ENCODE peak calls at places on chromosomes 12 and 14, in four cellular contexts. One of them, this sample, is unnamed.

GRCh38 chr12:79827484-79827883 is 107.4 kb downstream of the PPP1R12A start:
- DNase-seq in uterus: no peak
- DNase-seq in activated CD4-positive, alpha-beta T cell treated with anti-CD3 and anti-CD28 coated beads, Interleukin-2, amount 50 U/mL, for 24 hours: no peak
- DNase-seq in Ammon's horn: no peak
- DNase-seq in this sample: no peak

GRCh38 chr12:30533518-30533917 is 162.2 kb downstream of the IPO8 start:
- DNase-seq in uterus: no peak
- DNase-seq in activated CD4-positive, alpha-beta T cell treated with anti-CD3 and anti-CD28 coated beads, Interleukin-2, amount 50 U/mL, for 24 hours: no peak
- DNase-seq in Ammon's horn: no peak
- DNase-seq in this sample: no peak

GRCh38 chr14:36346052-36346451 is 25.6 kb upstream of the MBIP start:
- DNase-seq in uterus: no peak
- DNase-seq in activated CD4-positive, alpha-beta T cell treated with anti-CD3 and anti-CD28 coated beads, Interleukin-2, amount 50 U/mL, for 24 hours: no peak
- DNase-seq in Ammon's horn: no peak
- DNase-seq in this sample: no peak

GRCh38 chr14:94599656-94600004 is 12.6 kb upstream of the SERPINA3 start:
- DNase-seq in uterus: no peak
- DNase-seq in activated CD4-positive, alpha-beta T cell treated with anti-CD3 and anti-CD28 coated beads, Interleukin-2, amount 50 U/mL, for 24 hours: no peak
- DNase-seq in Ammon's horn: no peak
- DNase-seq in this sample: no peak

GRCh38 chr12:46451276-46452021 is 78.9 kb upstream of the SLC38A2 start:
- DNase-seq in uterus: no peak
- DNase-seq in activated CD4-positive, alpha-beta T cell treated with anti-CD3 and anti-CD28 coated beads, Interleukin-2, amount 50 U/mL, for 24 hours: no peak
- DNase-seq in Ammon's horn: no peak
- DNase-seq in this sample: no peak

GRCh38 chr12:52020539-52021336 is 14.0 kb downstream of the TAMALIN start:
- DNase-seq in uterus: no peak
- DNase-seq in activated CD4-positive, alpha-beta T cell treated with anti-CD3 and anti-CD28 coated beads, Interleukin-2, amount 50 U/mL, for 24 hours: no peak
- DNase-seq in Ammon's horn: peak; percentile 67
- DNase-seq in this sample: peak; percentile 58

GRCh38 chr12:108772247-108772646 is 40.9 kb upstream of the CORO1C start:
- DNase-seq in uterus: no peak
- DNase-seq in activated CD4-positive, alpha-beta T cell treated with anti-CD3 and anti-CD28 coated beads, Interleukin-2, amount 50 U/mL, for 24 hours: no peak
- DNase-seq in Ammon's horn: no peak
- DNase-seq in this sample: no peak

GRCh38 chr14:53124778-53125177 is 28.3 kb downstream of the DDHD1 start:
- DNase-seq in uterus: no peak
- DNase-seq in activated CD4-positive, alpha-beta T cell treated with anti-CD3 and anti-CD28 coated beads, Interleukin-2, amount 50 U/mL, for 24 hours: no peak
- DNase-seq in Ammon's horn: no peak
- DNase-seq in this sample: no peak

GRCh38 chr12:43675048-43675904 is 83.3 kb downstream of the PUS7L start:
- DNase-seq in uterus: no peak
- DNase-seq in activated CD4-positive, alpha-beta T cell treated with anti-CD3 and anti-CD28 coated beads, Interleukin-2, amount 50 U/mL, for 24 hours: no peak
- DNase-seq in Ammon's horn: no peak
- DNase-seq in this sample: no peak

GRCh38 chr12:45644521-45644920 is 85.0 kb upstream of the ARID2 start:
- DNase-seq in uterus: no peak
- DNase-seq in activated CD4-positive, alpha-beta T cell treated with anti-CD3 and anti-CD28 coated beads, Interleukin-2, amount 50 U/mL, for 24 hours: no peak
- DNase-seq in Ammon's horn: peak; percentile 17
- DNase-seq in this sample: peak; percentile 9

GRCh38 chr12:108806921-108807320 is 50.5 kb downstream of the SSH1 start:
- DNase-seq in uterus: no peak
- DNase-seq in activated CD4-positive, alpha-beta T cell treated with anti-CD3 and anti-CD28 coated beads, Interleukin-2, amount 50 U/mL, for 24 hours: no peak
- DNase-seq in Ammon's horn: no peak
- DNase-seq in this sample: no peak

GRCh38 chr12:67534671-67535070 is 113.9 kb upstream of the DYRK2 start:
- DNase-seq in uterus: peak; percentile 32
- DNase-seq in activated CD4-positive, alpha-beta T cell treated with anti-CD3 and anti-CD28 coated beads, Interleukin-2, amount 50 U/mL, for 24 hours: no peak
- DNase-seq in Ammon's horn: no peak
- DNase-seq in this sample: no peak

GRCh38 chr14:93092606-93093556 is 22.8 kb downstream of the ITPK1 start:
- DNase-seq in uterus: no peak
- DNase-seq in activated CD4-positive, alpha-beta T cell treated with anti-CD3 and anti-CD28 coated beads, Interleukin-2, amount 50 U/mL, for 24 hours: no peak
- DNase-seq in Ammon's horn: no peak
- DNase-seq in this sample: no peak

GRCh38 chr12:88142610-88142991 is 494 bp downstream of the TMTC3 start:
- DNase-seq in uterus: no peak
- DNase-seq in activated CD4-positive, alpha-beta T cell treated with anti-CD3 and anti-CD28 coated beads, Interleukin-2, amount 50 U/mL, for 24 hours: no peak
- DNase-seq in Ammon's horn: no peak
- DNase-seq in this sample: no peak

GRCh38 chr12:1083086-1083887 is 92.3 kb downstream of the ERC1 start:
- DNase-seq in uterus: no peak
- DNase-seq in activated CD4-positive, alpha-beta T cell treated with anti-CD3 and anti-CD28 coated beads, Interleukin-2, amount 50 U/mL, for 24 hours: no peak
- DNase-seq in Ammon's horn: peak; percentile 62
- DNase-seq in this sample: no peak

GRCh38 chr14:52987042-52987441 is 36.2 kb upstream of the FERMT2 start:
- DNase-seq in uterus: no peak
- DNase-seq in activated CD4-positive, alpha-beta T cell treated with anti-CD3 and anti-CD28 coated beads, Interleukin-2, amount 50 U/mL, for 24 hours: no peak
- DNase-seq in Ammon's horn: no peak
- DNase-seq in this sample: no peak

GRCh38 chr14:64761441-64762043 is 57.3 kb downstream of the PLEKHG3 start:
- DNase-seq in uterus: peak; percentile 54
- DNase-seq in activated CD4-positive, alpha-beta T cell treated with anti-CD3 and anti-CD28 coated beads, Interleukin-2, amount 50 U/mL, for 24 hours: no peak
- DNase-seq in Ammon's horn: no peak
- DNase-seq in this sample: no peak

GRCh38 chr12:121626853-121627623 is 708 bp downstream of the ORAI1 start:
- DNase-seq in uterus: peak; percentile 43
- DNase-seq in activated CD4-positive, alpha-beta T cell treated with anti-CD3 and anti-CD28 coated beads, Interleukin-2, amount 50 U/mL, for 24 hours: peak; percentile 81
- DNase-seq in Ammon's horn: peak; percentile 53
- DNase-seq in this sample: peak; percentile 96

GRCh38 chr12:68259318-68259940 is 6.0 kb upstream of the IL22 start:
- DNase-seq in uterus: no peak
- DNase-seq in activated CD4-positive, alpha-beta T cell treated with anti-CD3 and anti-CD28 coated beads, Interleukin-2, amount 50 U/mL, for 24 hours: no peak
- DNase-seq in Ammon's horn: no peak
- DNase-seq in this sample: no peak

GRCh38 chr14:92297818-92298595 is 25.0 kb upstream of the SLC24A4 start:
- DNase-seq in uterus: no peak
- DNase-seq in activated CD4-positive, alpha-beta T cell treated with anti-CD3 and anti-CD28 coated beads, Interleukin-2, amount 50 U/mL, for 24 hours: no peak
- DNase-seq in Ammon's horn: no peak
- DNase-seq in this sample: no peak

GRCh38 chr12:96514328-96514727 is 25.0 kb downstream of the CFAP54 start:
- DNase-seq in uterus: no peak
- DNase-seq in activated CD4-positive, alpha-beta T cell treated with anti-CD3 and anti-CD28 coated beads, Interleukin-2, amount 50 U/mL, for 24 hours: no peak
- DNase-seq in Ammon's horn: no peak
- DNase-seq in this sample: no peak

GRCh38 chr12:106954462-106955376 is 988 bp upstream of the TMEM263 start:
- DNase-seq in uterus: peak; percentile 52
- DNase-seq in activated CD4-positive, alpha-beta T cell treated with anti-CD3 and anti-CD28 coated beads, Interleukin-2, amount 50 U/mL, for 24 hours: peak; percentile 1
- DNase-seq in Ammon's horn: peak; percentile 7
- DNase-seq in this sample: peak; percentile 33

GRCh38 chr12:123752046-123752445 is 10.1 kb upstream of the DNAH10 start:
- DNase-seq in uterus: no peak
- DNase-seq in activated CD4-positive, alpha-beta T cell treated with anti-CD3 and anti-CD28 coated beads, Interleukin-2, amount 50 U/mL, for 24 hours: no peak
- DNase-seq in Ammon's horn: no peak
- DNase-seq in this sample: no peak

GRCh38 chr12:119679490-119679889 is 11.6 kb downstream of the PRKAB1 start:
- DNase-seq in uterus: no peak
- DNase-seq in activated CD4-positive, alpha-beta T cell treated with anti-CD3 and anti-CD28 coated beads, Interleukin-2, amount 50 U/mL, for 24 hours: no peak
- DNase-seq in Ammon's horn: no peak
- DNase-seq in this sample: no peak

GRCh38 chr12:120720234-120720968 is 5.2 kb upstream of the ACADS start:
- DNase-seq in uterus: no peak
- DNase-seq in activated CD4-positive, alpha-beta T cell treated with anti-CD3 and anti-CD28 coated beads, Interleukin-2, amount 50 U/mL, for 24 hours: no peak
- DNase-seq in Ammon's horn: peak; percentile 81
- DNase-seq in this sample: no peak

GRCh38 chr12:47839214-47839613 is 19.5 kb upstream of the HDAC7 start:
- DNase-seq in uterus: no peak
- DNase-seq in activated CD4-positive, alpha-beta T cell treated with anti-CD3 and anti-CD28 coated beads, Interleukin-2, amount 50 U/mL, for 24 hours: no peak
- DNase-seq in Ammon's horn: no peak
- DNase-seq in this sample: no peak

GRCh38 chr12:110640275-110641025 is 26.5 kb downstream of the TCTN1 start:
- DNase-seq in uterus: no peak
- DNase-seq in activated CD4-positive, alpha-beta T cell treated with anti-CD3 and anti-CD28 coated beads, Interleukin-2, amount 50 U/mL, for 24 hours: no peak
- DNase-seq in Ammon's horn: peak; percentile 64
- DNase-seq in this sample: no peak

GRCh38 chr12:56677680-56678079 is 10.4 kb downstream of the PTGES3 start:
- DNase-seq in uterus: no peak
- DNase-seq in activated CD4-positive, alpha-beta T cell treated with anti-CD3 and anti-CD28 coated beads, Interleukin-2, amount 50 U/mL, for 24 hours: no peak
- DNase-seq in Ammon's horn: no peak
- DNase-seq in this sample: no peak

GRCh38 chr14:79419571-79420327 is 791.6 kb downstream of the DIO2 start:
- DNase-seq in uterus: no peak
- DNase-seq in activated CD4-positive, alpha-beta T cell treated with anti-CD3 and anti-CD28 coated beads, Interleukin-2, amount 50 U/mL, for 24 hours: no peak
- DNase-seq in Ammon's horn: no peak
- DNase-seq in this sample: no peak

GRCh38 chr14:99378782-99379214 is 101.9 kb downstream of the SETD3 start:
- DNase-seq in uterus: no peak
- DNase-seq in activated CD4-positive, alpha-beta T cell treated with anti-CD3 and anti-CD28 coated beads, Interleukin-2, amount 50 U/mL, for 24 hours: no peak
- DNase-seq in Ammon's horn: no peak
- DNase-seq in this sample: no peak

GRCh38 chr12:111390894-111391293 is 14.8 kb upstream of the SH2B3 start:
- DNase-seq in uterus: no peak
- DNase-seq in activated CD4-positive, alpha-beta T cell treated with anti-CD3 and anti-CD28 coated beads, Interleukin-2, amount 50 U/mL, for 24 hours: no peak
- DNase-seq in Ammon's horn: no peak
- DNase-seq in this sample: no peak

GRCh38 chr14:68089146-68089715 is 269.7 kb downstream of the RAD51B start:
- DNase-seq in uterus: no peak
- DNase-seq in activated CD4-positive, alpha-beta T cell treated with anti-CD3 and anti-CD28 coated beads, Interleukin-2, amount 50 U/mL, for 24 hours: no peak
- DNase-seq in Ammon's horn: peak; percentile 14
- DNase-seq in this sample: no peak

GRCh38 chr12:77685112-77685511 is 145.6 kb upstream of the NAV3 start:
- DNase-seq in uterus: peak; percentile 36
- DNase-seq in activated CD4-positive, alpha-beta T cell treated with anti-CD3 and anti-CD28 coated beads, Interleukin-2, amount 50 U/mL, for 24 hours: no peak
- DNase-seq in Ammon's horn: peak; percentile 89
- DNase-seq in this sample: no peak

GRCh38 chr12:112904571-112904970 is 2.2 kb upstream of the OAS1 start:
- DNase-seq in uterus: no peak
- DNase-seq in activated CD4-positive, alpha-beta T cell treated with anti-CD3 and anti-CD28 coated beads, Interleukin-2, amount 50 U/mL, for 24 hours: no peak
- DNase-seq in Ammon's horn: no peak
- DNase-seq in this sample: no peak

GRCh38 chr12:110179291-110179690 is 55.1 kb downstream of the IFT81 start:
- DNase-seq in uterus: no peak
- DNase-seq in activated CD4-positive, alpha-beta T cell treated with anti-CD3 and anti-CD28 coated beads, Interleukin-2, amount 50 U/mL, for 24 hours: no peak
- DNase-seq in Ammon's horn: no peak
- DNase-seq in this sample: no peak

GRCh38 chr14:69010632-69011031 is 31.5 kb upstream of the ACTN1 start:
- DNase-seq in uterus: no peak
- DNase-seq in activated CD4-positive, alpha-beta T cell treated with anti-CD3 and anti-CD28 coated beads, Interleukin-2, amount 50 U/mL, for 24 hours: no peak
- DNase-seq in Ammon's horn: no peak
- DNase-seq in this sample: no peak

GRCh38 chr14:58631720-58632119 is 6.0 kb upstream of the DACT1 start:
- DNase-seq in uterus: no peak
- DNase-seq in activated CD4-positive, alpha-beta T cell treated with anti-CD3 and anti-CD28 coated beads, Interleukin-2, amount 50 U/mL, for 24 hours: no peak
- DNase-seq in Ammon's horn: no peak
- DNase-seq in this sample: no peak

GRCh38 chr14:26993541-26993940 is 395.7 kb upstream of the NOVA1 start:
- DNase-seq in uterus: no peak
- DNase-seq in activated CD4-positive, alpha-beta T cell treated with anti-CD3 and anti-CD28 coated beads, Interleukin-2, amount 50 U/mL, for 24 hours: no peak
- DNase-seq in Ammon's horn: no peak
- DNase-seq in this sample: no peak

GRCh38 chr12:28527631-28528249 is 337.5 kb downstream of the CCDC91 start:
- DNase-seq in uterus: no peak
- DNase-seq in activated CD4-positive, alpha-beta T cell treated with anti-CD3 and anti-CD28 coated beads, Interleukin-2, amount 50 U/mL, for 24 hours: no peak
- DNase-seq in Ammon's horn: no peak
- DNase-seq in this sample: no peak